ENCODE peak calls at places on chromosomes 7 and 10, in nine cellular contexts. One of them, this sample, is unnamed.
A peak's percentile ranks its signal among the peaks of the same experiment; 100 is the strongest.

GRCh38 chr10:132458071-132458594 is 61.1 kb downstream of the PWWP2B start:
- DNase-seq in AG04450: no peak
- DNase-seq in GM20000: no peak
- DNase-seq in upper lobe of right lung: no peak
- DNase-seq in endothelial cell: no peak
- DNase-seq in fibroblast of lung: no peak
- DNase-seq in mesothelial cell of epicardium: no peak
- DNase-seq in A549: no peak
- DNase-seq in sigmoid colon: no peak
- DNase-seq in this sample: no peak

GRCh38 chr10:122490268-122490667 is 28.9 kb downstream of the HTRA1 start:
- DNase-seq in AG04450: no peak
- DNase-seq in GM20000: no peak
- DNase-seq in upper lobe of right lung: no peak
- DNase-seq in endothelial cell: no peak
- DNase-seq in fibroblast of lung: peak; percentile 33
- DNase-seq in mesothelial cell of epicardium: no peak
- DNase-seq in A549: no peak
- DNase-seq in sigmoid colon: no peak
- DNase-seq in this sample: no peak

GRCh38 chr10:5512881-5513698 is 11.7 kb upstream of the CALML3 start:
- DNase-seq in AG04450: no peak
- DNase-seq in GM20000: no peak
- DNase-seq in upper lobe of right lung: peak; percentile 21
- DNase-seq in endothelial cell: no peak
- DNase-seq in fibroblast of lung: no peak
- DNase-seq in mesothelial cell of epicardium: no peak
- DNase-seq in A549: no peak
- DNase-seq in sigmoid colon: peak; percentile 43
- DNase-seq in this sample: no peak

GRCh38 chr10:122484276-122485060 is 23.1 kb downstream of the HTRA1 start:
- DNase-seq in AG04450: no peak
- DNase-seq in GM20000: no peak
- DNase-seq in upper lobe of right lung: no peak
- DNase-seq in endothelial cell: no peak
- DNase-seq in fibroblast of lung: no peak
- DNase-seq in mesothelial cell of epicardium: no peak
- DNase-seq in A549: no peak
- DNase-seq in sigmoid colon: peak; percentile 54
- DNase-seq in this sample: no peak

GRCh38 chr7:7820939-7821338 is 102.5 kb upstream of the RPA3 start:
- DNase-seq in AG04450: no peak
- DNase-seq in GM20000: no peak
- DNase-seq in upper lobe of right lung: no peak
- DNase-seq in endothelial cell: no peak
- DNase-seq in fibroblast of lung: no peak
- DNase-seq in mesothelial cell of epicardium: no peak
- DNase-seq in A549: no peak
- DNase-seq in sigmoid colon: no peak
- DNase-seq in this sample: no peak

GRCh38 chr7:5643280-5643679 is 138.2 kb downstream of the RNF216 start:
- DNase-seq in AG04450: no peak
- DNase-seq in GM20000: no peak
- DNase-seq in upper lobe of right lung: no peak
- DNase-seq in endothelial cell: peak; percentile 71
- DNase-seq in fibroblast of lung: no peak
- DNase-seq in mesothelial cell of epicardium: no peak
- DNase-seq in A549: peak; percentile 13
- DNase-seq in sigmoid colon: no peak
- DNase-seq in this sample: no peak

GRCh38 chr7:93890041-93890463 is 501 bp downstream of the TFPI2 start:
- DNase-seq in AG04450: no peak
- DNase-seq in GM20000: peak; percentile 27
- DNase-seq in upper lobe of right lung: peak; percentile 64
- DNase-seq in endothelial cell: peak; percentile 36
- DNase-seq in fibroblast of lung: peak; percentile 60
- DNase-seq in mesothelial cell of epicardium: no peak
- DNase-seq in A549: peak; percentile 79
- DNase-seq in sigmoid colon: peak; percentile 69
- DNase-seq in this sample: no peak

GRCh38 chr7:130227883-130228575 is 20.4 kb downstream of the SSMEM1 start:
- DNase-seq in AG04450: no peak
- DNase-seq in GM20000: no peak
- DNase-seq in upper lobe of right lung: no peak
- DNase-seq in endothelial cell: no peak
- DNase-seq in fibroblast of lung: no peak
- DNase-seq in mesothelial cell of epicardium: no peak
- DNase-seq in A549: no peak
- DNase-seq in sigmoid colon: no peak
- DNase-seq in this sample: no peak

GRCh38 chr7:123748171-123748733 is 551 bp downstream of the WASL start:
- DNase-seq in AG04450: no peak
- DNase-seq in GM20000: peak; percentile 65
- DNase-seq in upper lobe of right lung: peak; percentile 78
- DNase-seq in endothelial cell: peak; percentile 48
- DNase-seq in fibroblast of lung: peak; percentile 42
- DNase-seq in mesothelial cell of epicardium: no peak
- DNase-seq in A549: peak; percentile 50
- DNase-seq in sigmoid colon: peak; percentile 76
- DNase-seq in this sample: peak; percentile 56

GRCh38 chr10:60032723-60033122 is 126.4 kb upstream of the CCDC6 start:
- DNase-seq in AG04450: no peak
- DNase-seq in GM20000: peak; percentile 52
- DNase-seq in upper lobe of right lung: no peak
- DNase-seq in endothelial cell: peak; percentile 30
- DNase-seq in fibroblast of lung: peak; percentile 62
- DNase-seq in mesothelial cell of epicardium: no peak
- DNase-seq in A549: peak; percentile 67
- DNase-seq in sigmoid colon: no peak
- DNase-seq in this sample: peak; percentile 61

GRCh38 chr10:30786131-30786530 is 156.6 kb upstream of the LYZL2 start:
- DNase-seq in AG04450: no peak
- DNase-seq in GM20000: no peak
- DNase-seq in upper lobe of right lung: no peak
- DNase-seq in endothelial cell: no peak
- DNase-seq in fibroblast of lung: no peak
- DNase-seq in mesothelial cell of epicardium: no peak
- DNase-seq in A549: no peak
- DNase-seq in sigmoid colon: peak; percentile 61
- DNase-seq in this sample: no peak

GRCh38 chr10:132185601-132186487 is 904 bp upstream of the DPYSL4 start:
- DNase-seq in AG04450: no peak
- DNase-seq in GM20000: no peak
- DNase-seq in upper lobe of right lung: no peak
- DNase-seq in endothelial cell: peak; percentile 53
- DNase-seq in fibroblast of lung: peak; percentile 22
- DNase-seq in mesothelial cell of epicardium: no peak
- DNase-seq in A549: no peak
- DNase-seq in sigmoid colon: no peak
- DNase-seq in this sample: no peak

GRCh38 chr10:79491171-79491835 is 21.0 kb upstream of the EIF5AL1 start:
- DNase-seq in AG04450: no peak
- DNase-seq in GM20000: no peak
- DNase-seq in upper lobe of right lung: no peak
- DNase-seq in endothelial cell: no peak
- DNase-seq in fibroblast of lung: no peak
- DNase-seq in mesothelial cell of epicardium: no peak
- DNase-seq in A549: no peak
- DNase-seq in sigmoid colon: no peak
- DNase-seq in this sample: peak; percentile 30

GRCh38 chr10:31961675-31962074 is 33.0 kb upstream of the ARHGAP12 start:
- DNase-seq in AG04450: no peak
- DNase-seq in GM20000: no peak
- DNase-seq in upper lobe of right lung: no peak
- DNase-seq in endothelial cell: no peak
- DNase-seq in fibroblast of lung: peak; percentile 10
- DNase-seq in mesothelial cell of epicardium: no peak
- DNase-seq in A549: peak; percentile 37
- DNase-seq in sigmoid colon: no peak
- DNase-seq in this sample: no peak

GRCh38 chr10:93678386-93678785 is 24.0 kb downstream of the FRA10AC1 start:
- DNase-seq in AG04450: no peak
- DNase-seq in GM20000: no peak
- DNase-seq in upper lobe of right lung: no peak
- DNase-seq in endothelial cell: no peak
- DNase-seq in fibroblast of lung: no peak
- DNase-seq in mesothelial cell of epicardium: no peak
- DNase-seq in A549: no peak
- DNase-seq in sigmoid colon: no peak
- DNase-seq in this sample: no peak

GRCh38 chr7:42137941-42138340 is 99.1 kb downstream of the GLI3 start:
- DNase-seq in AG04450: no peak
- DNase-seq in GM20000: no peak
- DNase-seq in upper lobe of right lung: no peak
- DNase-seq in endothelial cell: no peak
- DNase-seq in fibroblast of lung: no peak
- DNase-seq in mesothelial cell of epicardium: no peak
- DNase-seq in A549: no peak
- DNase-seq in sigmoid colon: no peak
- DNase-seq in this sample: no peak

GRCh38 chr7:42135728-42136127 is 101.3 kb downstream of the GLI3 start:
- DNase-seq in AG04450: no peak
- DNase-seq in GM20000: no peak
- DNase-seq in upper lobe of right lung: no peak
- DNase-seq in endothelial cell: no peak
- DNase-seq in fibroblast of lung: no peak
- DNase-seq in mesothelial cell of epicardium: no peak
- DNase-seq in A549: no peak
- DNase-seq in sigmoid colon: no peak
- DNase-seq in this sample: no peak

GRCh38 chr7:42139751-42140150 is 97.3 kb downstream of the GLI3 start:
- DNase-seq in AG04450: no peak
- DNase-seq in GM20000: no peak
- DNase-seq in upper lobe of right lung: no peak
- DNase-seq in endothelial cell: no peak
- DNase-seq in fibroblast of lung: no peak
- DNase-seq in mesothelial cell of epicardium: no peak
- DNase-seq in A549: no peak
- DNase-seq in sigmoid colon: no peak
- DNase-seq in this sample: no peak

GRCh38 chr7:42138691-42139090 is 98.3 kb downstream of the GLI3 start:
- DNase-seq in AG04450: no peak
- DNase-seq in GM20000: no peak
- DNase-seq in upper lobe of right lung: no peak
- DNase-seq in endothelial cell: no peak
- DNase-seq in fibroblast of lung: no peak
- DNase-seq in mesothelial cell of epicardium: no peak
- DNase-seq in A549: no peak
- DNase-seq in sigmoid colon: no peak
- DNase-seq in this sample: no peak

DNA sequence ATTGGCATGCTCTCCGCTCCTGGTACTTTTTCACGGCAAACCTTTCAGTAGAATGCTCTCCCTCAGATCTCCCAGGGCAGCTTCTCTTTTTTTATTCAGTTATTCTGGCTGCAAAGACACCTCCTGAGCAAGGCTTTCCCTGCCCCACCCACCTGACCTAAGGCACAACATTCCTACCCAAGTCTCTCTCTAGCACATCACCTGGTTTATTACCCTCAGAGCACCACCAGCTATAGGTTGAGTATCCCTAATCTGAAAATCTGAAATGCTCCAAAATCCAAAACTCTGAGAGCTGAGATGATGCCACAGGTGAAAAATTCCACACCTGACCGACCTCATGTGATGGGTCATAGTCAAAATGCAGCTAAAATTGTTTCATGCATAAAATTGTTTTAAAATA is 99.6 kb downstream of the GLI3 start:
- DNase-seq in AG04450: no peak
- DNase-seq in GM20000: no peak
- DNase-seq in upper lobe of right lung: no peak
- DNase-seq in endothelial cell: no peak
- DNase-seq in fibroblast of lung: no peak
- DNase-seq in mesothelial cell of epicardium: no peak
- DNase-seq in A549: no peak
- DNase-seq in sigmoid colon: no peak
- DNase-seq in this sample: no peak
- TF ChIP-seq CTCF in AG04450: no peak
- TF ChIP-seq CTCF in GM20000: no peak
- TF ChIP-seq CTCF in upper lobe of right lung: no peak
- TF ChIP-seq CTCF in endothelial cell: no peak
- TF ChIP-seq CTCF in fibroblast of lung: no peak
- TF ChIP-seq CTCF in mesothelial cell of epicardium: no peak
- TF ChIP-seq CTCF in A549: no peak
- TF ChIP-seq CTCF in sigmoid colon: no peak
- TF ChIP-seq CTCF in this sample: no peak

DNA sequence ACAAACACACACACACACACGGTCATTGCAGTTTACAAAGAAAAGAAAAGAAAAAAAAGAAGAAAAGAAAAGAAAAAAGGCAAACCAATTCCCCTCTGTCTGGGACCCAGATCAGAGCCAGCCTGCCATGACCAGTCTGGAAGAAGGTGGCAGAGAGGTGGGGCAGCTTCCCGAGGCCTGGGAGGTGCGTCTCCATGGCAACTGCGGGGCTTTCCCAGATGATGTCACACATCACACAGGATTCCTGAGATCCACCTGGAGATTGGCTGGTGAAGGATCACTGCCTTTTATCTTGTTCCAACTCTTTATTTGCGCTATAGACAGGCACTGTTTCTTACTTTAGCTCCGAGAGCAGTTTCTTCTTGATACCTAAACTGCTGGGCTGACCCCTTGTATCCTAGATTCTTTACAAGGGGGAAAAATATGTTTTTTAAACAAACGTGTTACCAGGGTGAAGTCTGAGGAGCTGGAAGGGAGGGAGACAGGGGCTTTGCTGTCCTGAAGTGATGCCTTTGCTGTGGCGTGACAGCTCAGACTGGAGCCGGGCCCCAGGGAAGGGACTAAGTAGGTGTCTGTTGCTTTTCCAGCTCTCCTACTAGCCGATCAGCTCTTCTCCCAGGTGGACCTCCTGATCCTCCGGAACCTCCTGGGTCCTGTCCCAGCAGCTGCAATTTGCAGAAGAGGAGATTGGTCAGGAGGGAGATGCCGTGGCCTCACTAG is 298.5 kb downstream of the KLF6 start:
- DNase-seq in AG04450: no peak
- DNase-seq in GM20000: no peak
- DNase-seq in upper lobe of right lung: peak; percentile 79
- DNase-seq in endothelial cell: peak; percentile 15
- DNase-seq in fibroblast of lung: no peak
- DNase-seq in mesothelial cell of epicardium: peak; percentile 69
- DNase-seq in A549: peak; percentile 91
- DNase-seq in sigmoid colon: no peak
- DNase-seq in this sample: no peak
- TF ChIP-seq CTCF in AG04450: no peak
- TF ChIP-seq CTCF in GM20000: no peak
- TF ChIP-seq CTCF in upper lobe of right lung: no peak
- TF ChIP-seq CTCF in endothelial cell: no peak
- TF ChIP-seq CTCF in fibroblast of lung: no peak
- TF ChIP-seq CTCF in mesothelial cell of epicardium: no peak
- TF ChIP-seq CTCF in A549: no peak
- TF ChIP-seq CTCF in sigmoid colon: no peak
- TF ChIP-seq CTCF in this sample: no peak

GRCh38 chr10:9342865-9343450 is 1288.5 kb downstream of the GATA3 start:
- DNase-seq in AG04450: peak; percentile 10
- DNase-seq in GM20000: peak; percentile 19
- DNase-seq in upper lobe of right lung: no peak
- DNase-seq in endothelial cell: no peak
- DNase-seq in fibroblast of lung: peak; percentile 65
- DNase-seq in mesothelial cell of epicardium: no peak
- DNase-seq in A549: peak; percentile 36
- DNase-seq in sigmoid colon: no peak
- DNase-seq in this sample: peak; percentile 26
- TF ChIP-seq CTCF in AG04450: peak; percentile 89
- TF ChIP-seq CTCF in GM20000: no peak
- TF ChIP-seq CTCF in upper lobe of right lung: peak; percentile 58
- TF ChIP-seq CTCF in endothelial cell: peak; percentile 57
- TF ChIP-seq CTCF in fibroblast of lung: peak; percentile 72
- TF ChIP-seq CTCF in mesothelial cell of epicardium: peak; percentile 63
- TF ChIP-seq CTCF in A549: peak; percentile 51
- TF ChIP-seq CTCF in sigmoid colon: peak; percentile 74
- TF ChIP-seq CTCF in this sample: peak; percentile 63

GRCh38 chr7:73578342-73579124 is at the start of gene TBL2:
- DNase-seq in AG04450: peak; percentile 96
- DNase-seq in GM20000: peak; percentile 100
- DNase-seq in upper lobe of right lung: peak; percentile 99
- DNase-seq in endothelial cell: peak; percentile 98
- DNase-seq in fibroblast of lung: peak; percentile 99
- DNase-seq in mesothelial cell of epicardium: peak; percentile 99
- DNase-seq in A549: peak; percentile 99
- DNase-seq in sigmoid colon: peak; percentile 99
- DNase-seq in this sample: peak; percentile 100
- TF ChIP-seq CTCF in AG04450: peak; percentile 4
- TF ChIP-seq CTCF in GM20000: no peak
- TF ChIP-seq CTCF in upper lobe of right lung: peak; percentile 21
- TF ChIP-seq CTCF in endothelial cell: peak; percentile 13
- TF ChIP-seq CTCF in fibroblast of lung: no peak
- TF ChIP-seq CTCF in mesothelial cell of epicardium: no peak
- TF ChIP-seq CTCF in A549: no peak
- TF ChIP-seq CTCF in sigmoid colon: no peak
- TF ChIP-seq CTCF in this sample: peak; percentile 27

This sample was measured in GM13977.